ENCODE peak calls at places on chromosome 15, in six cellular contexts. Z is PC-3, Y is GM23248, P is MM.1S, X is HCT116, L is SK-N-SH. V is an unnamed sample.

GRCh38 chr15:84023636-84024035 is 211.9 kb upstream of the GOLGA6L4 start:
- DNase-seq in X (peak; percentile 28), Y (peak; percentile 55), L (peak; percentile 28), Z (peak; percentile 73), P (peak; percentile 34), V (peak; percentile 75)

GRCh38 chr15:83547168-83547567 is 100.0 kb downstream of the SH3GL3 start:
- DNase-seq in P (no peak), L (no peak), X (no peak), Z (no peak), Y (no peak), V (no peak)

GRCh38 chr15:92819312-92820232 is 80.6 kb upstream of the CHD2 start:
- DNase-seq in Z (peak; percentile 38), L (peak; percentile 63), P (no peak), Y (peak; percentile 39), X (no peak), V (peak; percentile 51)

GRCh38 chr15:50493625-50494024 is 52.8 kb downstream of the USP50 start:
- DNase-seq in Y (no peak), P (no peak), Z (no peak), X (no peak), L (no peak), V (no peak)

GRCh38 chr15:39745415-39745814 is 37.2 kb downstream of the FSIP1 start:
- DNase-seq in Y (no peak), P (no peak), X (no peak), L (no peak), Z (peak; percentile 29), V (no peak)

GRCh38 chr15:53401503-53401902 is 358.0 kb downstream of the WDR72 start:
- DNase-seq in L (no peak), Z (no peak), Y (no peak), X (no peak), P (no peak), V (no peak)

GRCh38 chr15:51104512-51104911 is 9.8 kb upstream of the TNFAIP8L3 start:
- DNase-seq in L (no peak), X (no peak), Y (peak; percentile 80), Z (no peak), P (no peak), V (no peak)

GRCh38 chr15:72116680-72117447 is 1.1 kb downstream of the MYO9A start:
- DNase-seq in Y (peak; percentile 59), L (no peak), P (no peak), Z (peak; percentile 19), X (no peak), V (peak; percentile 95)

GRCh38 chr15:78004919-78005634 is 72.4 kb downstream of the TBC1D2B start:
- DNase-seq in P (no peak), X (no peak), Z (peak; percentile 3), L (peak; percentile 80), Y (peak; percentile 92), V (no peak)

GRCh38 chr15:63462053-63462452 is 42.3 kb upstream of the USP3 start:
- DNase-seq in Y (peak; percentile 49), P (no peak), L (no peak), X (no peak), Z (peak; percentile 70), V (no peak)

GRCh38 chr15:42933886-42934667 is 13.5 kb upstream of the TTBK2 start:
- DNase-seq in Y (no peak), L (no peak), X (no peak), P (no peak), Z (peak; percentile 39), V (no peak)

GRCh38 chr15:82848201-82848993 is 39.0 kb downstream of the WHAMM start:
- DNase-seq in X (no peak), Y (no peak), P (no peak), L (no peak), Z (no peak), V (no peak)

DNA sequence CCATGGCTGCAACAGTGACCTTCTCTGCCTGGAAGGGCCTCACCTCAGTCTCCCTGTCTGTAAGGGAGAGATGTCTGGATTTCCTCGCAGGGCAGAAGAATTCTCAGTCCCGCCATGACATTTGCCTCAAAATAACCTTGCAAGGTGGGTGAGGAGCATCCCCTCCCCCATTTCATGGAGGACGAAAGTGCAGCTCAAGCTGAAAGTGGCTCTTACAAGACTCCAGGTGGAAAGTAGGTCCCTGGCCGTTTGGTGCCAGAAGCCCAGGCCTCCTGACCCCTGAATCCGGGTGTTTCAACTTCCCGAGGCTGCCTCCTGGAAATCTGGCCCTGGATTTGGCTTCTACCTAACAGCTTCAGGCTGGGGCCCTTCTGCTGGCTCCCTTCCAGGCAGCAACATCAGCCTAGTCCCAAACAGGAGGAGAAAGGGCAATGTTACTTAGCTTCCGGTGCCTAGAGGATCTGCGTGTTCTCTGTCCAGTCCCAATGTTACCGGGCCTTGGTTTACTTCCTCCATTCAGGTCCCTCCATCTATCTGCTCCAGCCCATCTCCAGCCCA is 769 bp upstream of the CSPG4 start:
- DNase-seq in P (no peak), Y (peak; percentile 43), X (no peak), L (no peak), Z (no peak), V (no peak)
- H3K27ac ChIP-seq in P (no peak overlapping the region), Y (no peak overlapping the region), X (peak overlapping the region; percentile 77), L (no peak overlapping the region), Z (no peak overlapping the region), V (no peak overlapping the region)

DNA sequence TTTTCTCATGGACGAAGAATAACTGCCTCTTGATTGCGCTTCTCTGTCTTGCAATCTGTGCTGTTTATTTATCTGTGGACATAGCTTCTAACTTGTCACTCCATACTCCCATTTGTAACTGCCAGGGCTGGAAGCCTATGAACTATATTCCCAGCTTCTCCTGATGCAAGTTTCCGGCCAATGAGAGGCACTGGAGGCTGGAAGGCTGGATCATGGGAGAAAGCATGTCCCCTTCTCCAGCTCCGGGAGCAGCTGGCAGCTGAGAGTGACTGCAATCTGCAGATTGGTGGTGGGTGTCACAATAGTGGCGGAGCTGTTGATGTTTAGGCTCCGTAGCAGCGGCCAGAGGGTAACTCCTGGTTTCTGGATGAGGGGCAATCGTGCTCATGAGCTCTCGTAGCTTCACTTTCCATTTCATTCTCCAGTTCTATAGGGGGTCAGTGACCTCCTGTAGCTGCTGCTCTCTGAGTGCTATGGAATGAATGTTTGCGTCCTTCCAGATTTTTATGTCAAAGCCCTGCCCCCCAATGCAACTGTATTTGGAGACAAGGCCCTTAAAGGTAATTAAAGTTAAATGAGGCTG is 35.7 kb upstream of the PCSK6 start:
- DNase-seq in P (no peak), Z (no peak), L (peak; percentile 14), X (no peak), Y (no peak), V (no peak)
- H3K9ac ChIP-seq in P (no peak overlapping the region), Z (no peak overlapping the region), L (no peak overlapping the region), X (no peak overlapping the region), Y (no peak overlapping the region), V (no peak overlapping the region)

DNA sequence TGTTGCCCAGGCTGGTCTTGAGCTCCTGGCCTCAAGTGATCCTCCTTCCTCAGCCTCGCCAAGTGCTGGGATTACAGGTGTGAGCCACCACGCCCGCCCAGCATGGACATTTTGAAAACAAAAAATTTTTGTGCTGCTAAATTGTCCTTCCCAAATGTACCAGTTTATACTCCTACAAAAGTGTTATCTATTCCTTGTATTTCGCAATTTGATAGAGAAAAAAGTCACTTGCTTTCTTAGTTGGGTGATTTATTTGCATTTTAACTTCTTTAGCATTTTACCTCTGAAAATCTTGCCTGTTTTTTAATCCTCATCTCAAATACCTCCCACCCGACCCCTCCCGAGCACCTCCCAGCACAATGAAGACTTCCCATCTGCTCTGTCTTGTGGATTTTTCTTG is 46.8 kb downstream of the PDE8A start:
- DNase-seq in X (no peak), L (no peak), Z (no peak), P (no peak), Y (no peak), V (no peak)
- H3K9me2 ChIP-seq in X (no peaks in the 10 kb centered on the region), L (no peaks in the 10 kb centered on the region), Z (no peaks in the 10 kb centered on the region), P (no peaks in the 10 kb centered on the region), Y (no peaks in the 10 kb centered on the region), V (no peaks in the 10 kb centered on the region)

DNA sequence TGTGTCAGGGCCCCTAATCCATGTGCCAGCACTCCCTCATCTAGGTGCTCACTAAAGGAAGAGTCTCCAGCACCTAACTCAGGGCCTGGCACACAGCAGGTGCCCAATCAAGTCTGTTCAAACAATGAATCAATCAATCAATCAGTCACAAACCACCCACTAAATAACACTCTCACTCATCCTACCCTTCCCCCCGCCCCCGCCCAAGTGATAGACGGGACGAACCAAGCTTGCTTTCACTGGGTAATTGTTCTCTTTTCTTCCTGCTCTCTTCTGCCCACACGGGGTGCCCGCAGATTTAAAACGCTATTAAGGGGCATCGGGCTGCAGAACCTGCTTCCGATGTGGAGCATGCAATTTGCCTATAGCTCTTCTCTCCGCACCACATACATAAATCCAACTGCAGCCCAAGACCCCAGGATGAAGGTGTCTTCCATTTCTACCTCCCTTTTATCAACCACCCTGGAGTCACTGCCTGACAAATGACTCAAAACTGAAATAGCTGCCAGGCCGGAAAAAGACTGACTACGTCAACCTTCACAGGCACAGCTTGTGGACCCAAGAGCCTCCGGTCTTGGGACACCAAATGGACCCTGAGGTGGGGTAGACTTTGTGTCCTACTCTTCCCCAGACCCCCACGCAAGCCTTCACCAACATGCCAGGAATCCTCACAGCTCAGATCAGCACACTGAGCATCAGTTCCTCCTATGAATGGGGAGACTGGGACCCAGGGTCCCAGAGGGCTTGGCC is 1.7 kb downstream of the KLHL25 start:
- DNase-seq in Z (peak; percentile 62), X (no peak), Y (peak; percentile 36), P (no peak), L (no peak), V (no peak)
- H3K27ac ChIP-seq in Z (no peak overlapping the region), X (no peak overlapping the region), Y (no peak overlapping the region), P (no peak overlapping the region), L (no peak overlapping the region), V (no peak overlapping the region)

GRCh38 chr15:101277038-101277822 is at the start of gene SELENOS:
- DNase-seq in P (peak; percentile 94), Y (peak; percentile 98), X (peak; percentile 65), L (peak; percentile 97), Z (peak; percentile 91), V (peak; percentile 97)

GRCh38 chr15:101275018-101275417 is 2.3 kb downstream of the SELENOS start:
- DNase-seq in P (peak; percentile 83), L (no peak), Z (no peak), Y (no peak), X (no peak), V (no peak)

GRCh38 chr15:101277943-101278564 is 769 bp upstream of the SELENOS start:
- DNase-seq in Y (no peak), Z (no peak), L (no peak), P (no peak), X (no peak), V (peak; percentile 50)

GRCh38 chr15:101273534-101273933 is 3.8 kb downstream of the SELENOS start:
- DNase-seq in Y (no peak), Z (no peak), P (no peak), X (no peak), L (no peak), V (no peak)

DNA sequence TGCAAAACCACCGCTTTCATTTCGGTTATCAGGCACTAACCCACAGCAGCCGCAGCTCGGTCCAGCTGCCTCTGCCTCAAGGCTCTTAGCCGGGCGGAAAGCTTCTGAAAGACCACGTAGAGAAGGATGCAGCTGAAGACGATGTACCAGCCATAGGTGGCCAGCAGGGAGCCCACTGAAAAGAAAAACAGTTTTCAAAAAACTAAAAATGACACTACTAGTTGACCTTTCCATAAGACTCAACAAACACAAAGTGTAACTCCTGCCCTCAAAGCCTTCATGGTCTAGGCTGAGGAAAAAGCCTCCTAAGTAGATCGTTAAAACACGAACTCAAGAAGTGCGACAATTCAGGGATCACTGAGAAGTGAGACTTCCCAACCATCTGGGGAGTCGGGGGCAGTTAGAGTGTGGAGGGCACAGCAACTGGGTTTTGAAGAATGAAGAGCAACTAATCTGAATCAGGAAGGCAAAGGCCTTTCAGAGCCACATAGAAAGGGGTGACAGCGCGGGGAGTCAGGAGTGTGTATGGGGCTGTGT is 716 bp downstream of the SELENOS start:
- DNase-seq in Y (peak; percentile 82), X (no peak), Z (peak; percentile 37), L (peak; percentile 65), P (peak; percentile 83), V (no peak)
- H3K9ac ChIP-seq in Y (peak overlapping the region; percentile 100), X (peak overlapping the region; percentile 77), Z (peak overlapping the region; percentile 91), L (peak overlapping the region; percentile 89), P (peak overlapping the region; percentile 99), V (peak overlapping the region; percentile 90)

V was measured in Karpas-422.